ENCODE peak calls at places on chromosome X, in nine cellular contexts. J, W, E, L, P, G, Z, H and T are unnamed samples.

GRCh38 chrX:135890087-135890585 is 3.1 kb downstream of the CT45A10 start:
- DNase-seq in L (no peak), Z (no peak), P (no peak), E (no peak), G (no peak), W (no peak), J (no peak), H (no peak), T (no peak)

GRCh38 chrX:103330601-103331397 is 760 bp downstream of the TCEAL7 start:
- DNase-seq in H (no peak), Z (peak), G (peak), E (no peak), W (peak), L (peak), J (peak), P (no peak), T (no peak)

GRCh38 chrX:48972214-48973164 is 845 bp upstream of the KCND1 start:
- DNase-seq in W (peak), Z (peak), E (no peak), L (peak), P (peak), G (peak), H (peak), J (peak), T (peak)

GRCh38 chrX:136608295-136608933 is 39.5 kb upstream of the CD40LG start:
- DNase-seq in H (peak), G (peak), Z (no peak), W (no peak), E (peak), L (peak), P (peak), J (peak), T (peak)

GRCh38 chrX:76893930-76894329 is 466.4 kb downstream of the MAGEE1 start:
- DNase-seq in G (peak), J (no peak), Z (no peak), P (no peak), H (peak), E (peak), W (no peak), L (no peak), T (peak)

GRCh38 chrX:23749576-23749975 is 6.5 kb upstream of the ACOT9 start:
- DNase-seq in E (no peak), Z (no peak), J (no peak), L (no peak), W (no peak), G (peak), H (no peak), P (no peak), T (no peak)

GRCh38 chrX:2691543-2692220 is 587 bp downstream of the CD99 start:
- DNase-seq in W (peak), Z (no peak), H (no peak), E (peak), J (peak), G (peak), L (peak), P (no peak), T (peak)

GRCh38 chrX:130531066-130531465 is 129.3 kb downstream of the RBMX2 start:
- DNase-seq in Z (no peak), L (no peak), W (no peak), G (no peak), P (no peak), H (no peak), E (no peak), J (no peak), T (no peak)

GRCh38 chrX:154096140-154097002 is 1.1 kb downstream of the MECP2 start:
- DNase-seq in P (no peak), L (no peak), E (no peak), Z (no peak), W (peak), G (peak), H (peak), J (peak), T (peak)

GRCh38 chrX:155056471-155056870 is 14.5 kb downstream of the CMC4 start:
- DNase-seq in W (no peak), L (no peak), P (no peak), Z (no peak), G (no peak), J (no peak), E (no peak), H (no peak), T (no peak)

GRCh38 chrX:102651242-102651967 is at the start of gene GPRASP1:
- DNase-seq in L (peak), W (peak), J (peak), Z (peak), P (no peak), G (peak), H (no peak), E (no peak), T (no peak)

GRCh38 chrX:30504309-30504708 is 73.3 kb downstream of the TASL start:
- DNase-seq in W (peak), E (peak), J (peak), H (peak), G (peak), Z (peak), L (peak), P (peak), T (peak)
- TF ChIP-seq EZH2phosphoT487 in W (no peak), E (no peak), J (no peak), H (no peak), G (no peak), Z (no peak), L (no peak), P (no peak), T (no peak)

DNA sequence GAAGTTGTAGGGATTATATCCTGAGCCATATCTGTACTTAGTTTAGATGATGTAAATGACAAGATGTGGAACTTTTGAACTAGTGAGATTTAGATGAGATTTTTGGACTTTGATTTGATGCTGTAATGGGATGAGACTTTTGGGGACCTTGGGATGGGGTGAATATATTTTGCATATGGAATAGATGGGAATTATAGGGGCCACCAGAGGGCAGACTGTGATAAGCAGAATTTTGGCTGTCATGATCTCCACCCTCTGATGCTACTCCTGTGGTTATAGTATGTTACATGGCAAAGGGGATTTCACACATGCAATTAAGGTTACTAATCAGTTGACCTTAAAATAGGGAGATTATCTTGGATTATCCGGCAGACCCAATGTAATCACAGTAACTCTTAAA is 214.0 kb upstream of the NHS start:
- DNase-seq in Z (peak), W (no peak), E (no peak), L (peak), J (no peak), H (no peak), P (no peak), G (peak), T (peak)
- TF ChIP-seq EZH2phosphoT487 in Z (no peak), W (no peak), E (no peak), L (no peak), J (no peak), H (no peak), P (no peak), G (no peak), T (no peak)

DNA sequence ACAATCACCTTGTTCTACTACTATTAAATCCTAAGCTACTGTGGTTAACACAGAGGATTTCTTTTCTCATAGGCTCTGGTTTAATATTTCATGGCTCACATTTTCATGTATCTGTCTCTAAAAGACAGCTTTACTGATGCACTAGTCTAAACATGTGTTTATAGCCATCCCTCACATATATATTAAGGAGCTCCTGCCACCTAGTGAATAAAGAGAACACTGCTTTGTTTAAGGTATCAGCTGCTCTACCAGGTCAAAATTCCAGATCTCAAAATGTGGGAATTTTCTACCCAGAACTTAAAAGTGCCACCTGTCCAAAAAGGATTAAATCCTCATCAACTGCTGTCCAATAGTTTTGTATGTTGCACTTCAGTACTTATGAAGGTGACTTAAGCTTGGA is 188.5 kb upstream of the TEX13C start:
- DNase-seq in L (peak), Z (no peak), P (no peak), G (peak), E (peak), H (peak), W (peak), J (peak), T (peak)
- TF ChIP-seq EZH2phosphoT487 in L (no peak), Z (no peak), P (no peak), G (no peak), E (no peak), H (no peak), W (no peak), J (no peak), T (no peak)

DNA sequence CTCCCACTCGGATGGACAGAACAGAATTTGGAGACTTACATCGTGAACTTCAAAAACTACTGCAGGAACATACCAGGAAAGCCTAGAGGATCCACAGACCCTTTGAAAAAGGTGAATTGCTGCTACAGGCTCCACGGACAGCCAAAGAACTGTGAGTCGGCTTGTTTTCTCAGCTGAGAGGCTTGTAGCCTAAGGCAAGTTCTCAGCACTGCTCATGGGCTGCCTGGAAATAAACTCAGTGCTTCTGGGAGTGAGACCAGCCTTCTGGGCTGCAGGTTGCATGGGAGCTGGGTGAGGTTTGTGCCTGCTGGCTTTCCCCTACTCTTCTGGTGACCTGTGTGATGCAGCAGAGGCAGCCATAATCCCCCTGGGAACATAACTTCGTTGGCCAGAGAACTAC is 1397.6 kb downstream of the FAM133A start:
- DNase-seq in W (no peak), G (peak), P (no peak), L (no peak), E (no peak), H (no peak), Z (no peak), J (no peak), T (peak)
- TF ChIP-seq EZH2phosphoT487 in W (no peak), G (no peak), P (no peak), L (no peak), E (no peak), H (no peak), Z (no peak), J (no peak), T (no peak)

GRCh38 chrX:151753313-151754041 is 18.9 kb downstream of the CNGA2 start:
- DNase-seq in E (no peak), W (peak), H (peak), G (peak), J (peak), P (peak), Z (peak), L (peak), T (peak)
- TF ChIP-seq EZH2phosphoT487 in E (no peak), W (no peak), H (no peak), G (no peak), J (no peak), P (no peak), Z (no peak), L (no peak), T (no peak)

GRCh38 chrX:68462653-68463052 is 29.4 kb upstream of the OPHN1 start:
- DNase-seq in G (peak), W (peak), Z (no peak), H (peak), E (peak), P (peak), J (peak), L (peak), T (peak)
- TF ChIP-seq EZH2phosphoT487 in G (no peak), W (no peak), Z (no peak), H (no peak), E (no peak), P (no peak), J (no peak), L (no peak), T (no peak)

DNA sequence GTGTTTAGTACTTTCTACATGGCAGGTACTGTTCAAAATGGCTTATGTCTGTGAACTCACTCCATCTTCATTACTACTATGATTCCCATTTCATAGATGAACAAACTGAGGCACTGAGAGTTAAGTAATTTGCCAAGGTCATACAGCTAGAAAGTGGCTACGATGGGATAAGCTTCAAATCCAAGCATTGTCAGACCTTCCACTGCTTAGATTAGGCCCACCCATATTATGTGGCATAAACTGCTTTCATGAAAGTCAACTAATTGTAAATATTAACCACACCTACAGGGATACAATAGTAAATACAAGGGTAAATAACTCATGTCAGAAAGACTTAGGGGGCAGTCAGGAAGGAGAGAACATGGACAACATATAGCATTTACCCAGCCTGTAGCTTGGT is 68.8 kb downstream of the SLITRK2 start:
- DNase-seq in G (no peak), H (no peak), P (no peak), Z (no peak), E (no peak), W (no peak), L (no peak), J (no peak), T (no peak)
- TF ChIP-seq EZH2phosphoT487 in G (no peak), H (no peak), P (no peak), Z (no peak), E (no peak), W (no peak), L (no peak), J (no peak), T (no peak)

DNA sequence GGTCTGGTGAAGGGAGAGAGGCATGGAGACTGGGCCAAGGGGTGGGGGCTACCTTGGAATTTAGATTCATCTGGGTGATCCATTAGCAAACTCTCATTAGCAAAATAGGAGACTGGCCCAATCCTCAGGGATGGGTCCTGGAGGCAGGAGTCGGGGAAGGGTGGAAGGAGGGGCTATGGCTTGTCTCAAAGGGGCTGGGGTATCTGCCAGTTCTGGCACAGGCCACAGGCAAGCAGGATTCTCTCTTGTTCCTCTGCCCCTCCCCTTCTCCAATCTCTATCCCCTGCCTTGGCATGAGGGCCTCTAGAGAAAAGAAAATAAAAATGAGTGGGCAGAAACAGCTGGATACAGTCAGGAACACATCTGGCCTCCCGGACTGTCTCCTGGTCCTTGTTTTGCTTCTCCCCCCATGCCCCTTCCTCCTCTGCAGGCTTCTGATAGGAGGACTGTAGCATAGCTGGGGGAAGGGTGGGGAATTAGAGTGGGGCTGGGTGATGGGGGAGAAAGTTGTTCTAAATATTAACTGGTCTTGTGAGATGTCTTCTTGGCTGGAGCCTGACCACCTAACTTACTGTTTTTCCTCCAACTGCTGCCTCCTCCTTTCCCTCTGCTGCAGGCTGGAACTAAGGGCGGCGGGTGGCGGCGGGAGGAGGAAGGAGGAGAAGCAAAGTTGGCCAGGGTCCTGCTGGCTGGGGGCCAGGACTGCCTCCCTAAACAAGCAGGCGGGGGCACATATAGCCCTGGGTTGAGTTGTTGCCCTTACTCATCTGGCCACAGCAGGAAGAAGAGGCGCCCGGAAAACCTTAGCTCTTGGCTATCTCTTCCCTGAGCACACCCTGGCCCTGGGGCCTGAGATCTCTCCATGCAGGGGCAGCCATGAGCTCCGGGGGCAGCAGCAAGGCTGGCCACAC is 53.3 kb upstream of the LAS1L start:
- DNase-seq in H (no peak), W (peak), L (no peak), P (no peak), E (no peak), Z (no peak), G (peak), J (no peak), T (peak)
- TF ChIP-seq EZH2phosphoT487 in H (no peak), W (no peak), L (no peak), P (no peak), E (no peak), Z (no peak), G (no peak), J (no peak), T (no peak)